ENCODE peak calls at places on chromosomes 7 and 10, in seven cellular contexts. V is H1, Q is GM12878, C is HCT116, L is K562, U is HepG2, P is SK-N-SH. N is an unnamed sample.

GRCh38 chr10:25493122-25493893 is 318.5 kb downstream of the GPR158 start:
- DNase-seq in V (no peak), Q (no peak), C (peak), L (peak), U (no peak), P (peak), N (no peak)

GRCh38 chr7:40316176-40316575 is 181.4 kb downstream of the SUGCT start:
- DNase-seq in V (no peak), Q (no peak), C (no peak), L (no peak), U (no peak), P (no peak), N (no peak)

GRCh38 chr7:47347986-47348385 is 233.9 kb downstream of the TNS3 start:
- DNase-seq in V (no peak), Q (no peak), C (no peak), L (no peak), U (no peak), P (no peak), N (no peak)

GRCh38 chr10:122062831-122063674 is 74.1 kb downstream of the TACC2 start:
- DNase-seq in V (no peak), Q (no peak), C (peak), L (peak), U (peak), P (peak), N (peak)

GRCh38 chr7:51315393-51316261 is 982 bp downstream of the COBL start:
- DNase-seq in V (peak), Q (no peak), C (peak), L (no peak), U (peak), P (peak), N (peak)

GRCh38 chr10:71998840-71999194 is 34.6 kb downstream of the CHST3 start:
- DNase-seq in V (no peak), Q (no peak), C (no peak), L (peak), U (peak), P (peak), N (peak)

GRCh38 chr7:131970602-131971001 is 414.2 kb upstream of the PODXL start:
- DNase-seq in V (no peak), Q (no peak), C (no peak), L (no peak), U (no peak), P (no peak), N (no peak)

GRCh38 chr7:6430271-6430940 is 17.3 kb downstream of the DAGLB start:
- DNase-seq in V (no peak), Q (no peak), C (no peak), L (peak), U (no peak), P (peak), N (peak)

GRCh38 chr7:88184848-88185304 is 35.0 kb downstream of the SRI start:
- DNase-seq in V (no peak), Q (peak), C (no peak), L (peak), U (no peak), P (no peak), N (no peak)

GRCh38 chr10:87623191-87623590 is 36.5 kb upstream of the PAPSS2 start:
- DNase-seq in V (no peak), Q (no peak), C (no peak), L (no peak), U (no peak), P (no peak), N (no peak)

GRCh38 chr7:15628876-15629275 is 57.6 kb downstream of the MEOX2 start:
- DNase-seq in V (no peak), Q (no peak), C (no peak), L (no peak), U (no peak), P (no peak), N (no peak)

GRCh38 chr7:64574481-64575159 is 11.7 kb upstream of the ZNF680 start:
- DNase-seq in V (peak), Q (no peak), C (no peak), L (no peak), U (no peak), P (peak), N (peak)

GRCh38 chr7:30344513-30344912 is 60.1 kb downstream of the ZNRF2 start:
- DNase-seq in V (no peak), Q (no peak), C (no peak), L (no peak), U (no peak), P (no peak), N (no peak)

GRCh38 chr10:33143160-33143728 is 185.2 kb upstream of the ITGB1 start:
- DNase-seq in V (no peak), Q (no peak), C (no peak), L (no peak), U (peak), P (no peak), N (no peak)

GRCh38 chr10:53140516-53140915 is 367.9 kb upstream of the MBL2 start:
- DNase-seq in V (no peak), Q (no peak), C (no peak), L (no peak), U (no peak), P (no peak), N (peak)

GRCh38 chr7:114722562-114722961 is 199.3 kb upstream of the MDFIC start:
- DNase-seq in V (no peak), Q (no peak), C (no peak), L (no peak), U (no peak), P (no peak), N (no peak)

GRCh38 chr7:102841290-102841689 is 71.5 kb upstream of the LRRC17 start:
- DNase-seq in V (no peak), Q (peak), C (no peak), L (no peak), U (no peak), P (no peak), N (no peak)

GRCh38 chr10:96632974-96633373 is 46.2 kb upstream of the TM9SF3 start:
- DNase-seq in V (no peak), Q (no peak), C (no peak), L (no peak), U (no peak), P (no peak), N (peak)

GRCh38 chr7:35722054-35722849 is 27.3 kb upstream of the HERPUD2 start:
- DNase-seq in V (no peak), Q (no peak), C (no peak), L (no peak), U (no peak), P (no peak), N (no peak)

GRCh38 chr10:78332699-78333098 is 299.0 kb downstream of the RPS24 start:
- DNase-seq in V (no peak), Q (no peak), C (no peak), L (no peak), U (no peak), P (no peak), N (no peak)

GRCh38 chr10:79102056-79102874 is 33.5 kb downstream of the ZMIZ1 start:
- DNase-seq in V (no peak), Q (no peak), C (no peak), L (peak), U (no peak), P (peak), N (peak)

GRCh38 chr10:123878666-123879311 is 12.8 kb downstream of the CPXM2 start:
- DNase-seq in V (no peak), Q (no peak), C (no peak), L (no peak), U (no peak), P (no peak), N (no peak)

GRCh38 chr7:143519411-143520131 is 41.9 kb downstream of the TAS2R41 start:
- DNase-seq in V (no peak), Q (no peak), C (no peak), L (no peak), U (no peak), P (no peak), N (no peak)

GRCh38 chr7:79880312-79880711 is 254.3 kb upstream of the GNAI1 start:
- DNase-seq in V (no peak), Q (no peak), C (no peak), L (no peak), U (no peak), P (no peak), N (no peak)

GRCh38 chr10:80365510-80365909 is 8.9 kb downstream of the DYDC2 start:
- DNase-seq in V (no peak), Q (no peak), C (no peak), L (no peak), U (no peak), P (no peak), N (no peak)

GRCh38 chr10:98259606-98260319 is 8.2 kb downstream of the LOXL4 start:
- DNase-seq in V (no peak), Q (no peak), C (no peak), L (peak), U (no peak), P (no peak), N (no peak)

GRCh38 chr10:21340341-21340740 is 185.1 kb downstream of the SKIDA1 start:
- DNase-seq in V (no peak), Q (no peak), C (no peak), L (no peak), U (no peak), P (no peak), N (peak)
- TF ChIP-seq JUND in V (no peak), Q (no peak), C (no peak), L (no peak), U (no peak), P (peak), N (no peak)

GRCh38 chr10:131736321-131736980 is 164.4 kb upstream of the PPP2R2D start:
- DNase-seq in V (no peak), Q (no peak), C (no peak), L (no peak), U (no peak), P (peak), N (no peak)
- TF ChIP-seq JUND in V (no peak), Q (no peak), C (no peak), L (no peak), U (no peak), P (no peak), N (no peak)

GRCh38 chr7:34128762-34129161 is 223.4 kb downstream of the BMPER start:
- DNase-seq in V (no peak), Q (no peak), C (no peak), L (no peak), U (no peak), P (no peak), N (no peak)
- TF ChIP-seq JUND in V (no peak), Q (no peak), C (no peak), L (no peak), U (no peak), P (peak), N (no peak)

GRCh38 chr10:27513451-27514191 is 9.5 kb downstream of the RAB18 start:
- DNase-seq in V (no peak), Q (no peak), C (no peak), L (no peak), U (no peak), P (no peak), N (no peak)
- TF ChIP-seq JUND in V (no peak), Q (no peak), C (no peak), L (no peak), U (no peak), P (no peak), N (no peak)

DNA sequence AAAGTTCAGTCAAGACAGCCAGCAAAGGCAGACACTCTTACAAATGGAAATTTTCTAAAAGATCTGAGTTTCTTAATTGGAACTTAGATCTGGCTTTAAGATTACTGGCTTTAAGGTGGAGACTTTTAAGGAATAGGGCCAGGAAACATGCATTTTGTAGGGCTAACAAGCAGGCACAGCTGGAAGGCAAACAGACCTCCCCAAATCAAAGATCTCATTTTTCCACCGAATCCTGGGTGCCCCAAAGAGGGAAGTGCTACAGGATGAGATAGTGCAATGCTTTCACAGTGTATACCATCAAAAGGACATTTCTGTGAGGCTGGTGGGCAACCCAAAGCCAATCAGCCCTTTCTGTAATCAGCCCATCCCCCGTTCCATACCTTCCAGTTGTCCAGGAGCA is 27.4 kb downstream of the MRPL32 start:
- DNase-seq in V (no peak), Q (no peak), C (no peak), L (no peak), U (no peak), P (no peak), N (no peak)
- TF ChIP-seq JUND in V (no peak), Q (no peak), C (no peak), L (no peak), U (no peak), P (no peak), N (no peak)

GRCh38 chr7:150314639-150315239 is 8.4 kb upstream of the LRRC61 start:
- DNase-seq in V (no peak), Q (no peak), C (no peak), L (peak), U (no peak), P (no peak), N (no peak)

GRCh38 chr7:150321788-150322113 is 1.4 kb upstream of the LRRC61 start:
- DNase-seq in V (no peak), Q (no peak), C (no peak), L (no peak), U (no peak), P (no peak), N (no peak)

GRCh38 chr7:150313870-150314269 is 9.3 kb upstream of the LRRC61 start:
- DNase-seq in V (no peak), Q (no peak), C (no peak), L (peak), U (no peak), P (no peak), N (no peak)

GRCh38 chr7:150322114-150322832 is 882 bp upstream of the LRRC61 start:
- DNase-seq in V (no peak), Q (no peak), C (no peak), L (peak), U (peak), P (no peak), N (no peak)

GRCh38 chr7:150317748-150318444 is 5.3 kb upstream of the LRRC61 start:
- DNase-seq in V (no peak), Q (no peak), C (no peak), L (peak), U (no peak), P (no peak), N (no peak)
- TF ChIP-seq JUND in V (no peak), Q (no peak), C (no peak), L (peak), U (no peak), P (no peak), N (no peak)